ENCODE peak calls at places on chromosomes 12 and 14, in nine cellular contexts. I is esophagus muscularis mucosa, B is OCI-LY7, M is brain microvascular endothelial cell, S is A549, D is uterus, H is tibial artery, T is fibroblast of the aortic adventitia, U is lung. C is an unnamed sample.

GRCh38 chr14:103880334-103880985 is 33.1 kb upstream of the PPP1R13B start:
- DNase-seq in I (peak; percentile 96), B (no peak), M (peak; percentile 15), S (peak; percentile 54), D (peak; percentile 74), H (peak; percentile 89), T (peak; percentile 73), U (peak; percentile 88), C (peak; percentile 86)

GRCh38 chr12:99271071-99271470 is 376.5 kb upstream of the GARIN6 start:
- DNase-seq in I (no peak), B (no peak), M (no peak), S (no peak), D (no peak), H (no peak), T (no peak), U (no peak), C (no peak)

GRCh38 chr14:55373784-55374725 is 37.6 kb downstream of the ATG14 start:
- DNase-seq in I (no peak), B (peak; percentile 5), M (no peak), S (no peak), D (no peak), H (no peak), T (peak; percentile 20), U (no peak), C (no peak)

GRCh38 chr14:66234411-66234810 is 251.8 kb upstream of the CCDC196 start:
- DNase-seq in I (no peak), B (no peak), M (no peak), S (no peak), D (no peak), H (no peak), T (no peak), U (no peak), C (no peak)

GRCh38 chr14:93537962-93538361 is 107.2 kb downstream of the UNC79 start:
- DNase-seq in I (no peak), B (no peak), M (no peak), S (no peak), D (no peak), H (no peak), T (no peak), U (no peak), C (no peak)

GRCh38 chr14:54650331-54651017 is 83.5 kb downstream of the SAMD4A start:
- DNase-seq in I (no peak), B (no peak), M (peak; percentile 76), S (peak; percentile 21), D (peak; percentile 35), H (peak; percentile 81), T (peak; percentile 70), U (peak; percentile 40), C (peak; percentile 80)

GRCh38 chr12:110741795-110742717 is 635 bp downstream of the PPP1CC start:
- DNase-seq in I (no peak), B (peak; percentile 57), M (peak; percentile 9), S (no peak), D (no peak), H (no peak), T (peak; percentile 40), U (no peak), C (no peak)

GRCh38 chr12:124007810-124008570 is 35.0 kb downstream of the ZNF664 start:
- DNase-seq in I (no peak), B (no peak), M (no peak), S (no peak), D (no peak), H (no peak), T (no peak), U (no peak), C (peak; percentile 40)

GRCh38 chr12:27511031-27511722 is 12.8 kb upstream of the PPFIBP1 start:
- DNase-seq in I (no peak), B (no peak), M (no peak), S (no peak), D (no peak), H (no peak), T (peak; percentile 97), U (no peak), C (peak; percentile 21)

GRCh38 chr14:36241183-36241582 is 64.7 kb upstream of the PTCSC3 start:
- DNase-seq in I (no peak), B (no peak), M (no peak), S (no peak), D (no peak), H (no peak), T (no peak), U (no peak), C (no peak)
- TF ChIP-seq CTCF in I (no peak), B (peak; percentile 52), M (no peak), S (no peak), D (no peak), H (no peak), T (no peak), U (no peak), C (no peak)

GRCh38 chr14:47626151-47627035 is 49.0 kb downstream of the MDGA2 start:
- DNase-seq in I (no peak), B (no peak), M (no peak), S (no peak), D (no peak), H (no peak), T (no peak), U (no peak), C (no peak)
- H3K4me3 ChIP-seq in I (no peak overlapping the region), B (no peak overlapping the region), M (no peak overlapping the region), S (no peak overlapping the region), D (no peak overlapping the region), H (no peak overlapping the region), T (no peak overlapping the region), U (no peak overlapping the region), C (no peak overlapping the region)

GRCh38 chr12:130281157-130281799 is 56.4 kb upstream of the PIWIL1 start:
- DNase-seq in I (no peak), B (no peak), M (no peak), S (peak; percentile 25), D (peak; percentile 50), H (no peak), T (no peak), U (no peak), C (peak; percentile 11)
- TF ChIP-seq CTCF in I (peak; percentile 91), B (peak; percentile 64), M (peak; percentile 57), S (peak; percentile 44), D (peak; percentile 54), H (peak; percentile 65), T (peak; percentile 21), U (peak; percentile 8), C (peak; percentile 66)

GRCh38 chr12:12720637-12721250 is 3.6 kb downstream of the CDKN1B start:
- DNase-seq in I (peak; percentile 26), B (no peak), M (no peak), S (no peak), D (no peak), H (no peak), T (peak; percentile 24), U (no peak), C (no peak)
- H3K4me3 ChIP-seq in I (peak overlapping the region; percentile 75), B (peak overlapping the region; percentile 88), M (peak overlapping the region; percentile 27), S (peak overlapping the region; percentile 87), D (peak overlapping the region; percentile 98), H (peak overlapping the region; percentile 99), T (peak overlapping the region; percentile 42), U (no peak overlapping the region), C (peak overlapping the region; percentile 92)

DNA sequence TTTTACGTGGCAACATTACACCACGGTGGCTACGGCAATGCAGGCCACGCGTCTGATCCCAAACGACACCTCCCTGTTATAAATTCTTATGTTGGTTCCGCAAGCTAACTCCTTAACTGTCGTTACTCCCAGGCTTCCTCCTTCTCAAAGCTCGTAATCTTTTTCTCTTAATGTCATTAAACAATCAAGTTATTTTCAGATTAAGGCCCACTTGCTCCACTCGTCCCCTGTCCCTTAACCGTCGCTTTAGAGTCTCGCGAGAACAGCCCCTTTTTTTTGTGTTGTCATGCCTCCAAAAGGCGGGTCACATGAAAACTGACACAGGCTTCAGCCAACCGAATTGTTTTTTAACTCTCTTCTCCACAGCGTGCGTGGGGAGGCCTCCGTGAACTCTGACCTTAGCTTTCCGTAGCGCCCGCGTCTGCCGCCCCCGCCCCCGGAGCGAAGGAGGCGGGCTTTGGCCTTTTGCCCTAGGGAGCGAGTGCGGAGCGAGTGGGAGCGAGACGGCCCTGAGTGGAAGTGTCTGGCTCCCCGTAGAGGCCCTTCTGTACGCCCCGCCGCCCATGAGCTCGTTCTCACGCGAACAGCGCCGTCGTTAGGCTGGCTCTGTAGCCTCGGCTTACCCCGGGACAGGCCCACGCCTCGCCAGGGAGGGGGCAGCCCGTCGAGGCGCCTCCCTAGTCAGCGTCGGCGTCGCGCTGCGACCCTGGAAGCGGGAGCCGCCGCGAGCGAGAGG is at the start of gene CAND1:
- DNase-seq in I (peak; percentile 100), B (peak; percentile 99), M (peak; percentile 98), S (peak; percentile 95), D (peak; percentile 99), H (peak; percentile 96), T (peak; percentile 100), U (peak; percentile 97), C (peak; percentile 99)
- TF ChIP-seq CTCF in I (no peak), B (peak; percentile 12), M (no peak), S (peak; percentile 6), D (peak; percentile 15), H (no peak), T (no peak), U (no peak), C (no peak)

DNA sequence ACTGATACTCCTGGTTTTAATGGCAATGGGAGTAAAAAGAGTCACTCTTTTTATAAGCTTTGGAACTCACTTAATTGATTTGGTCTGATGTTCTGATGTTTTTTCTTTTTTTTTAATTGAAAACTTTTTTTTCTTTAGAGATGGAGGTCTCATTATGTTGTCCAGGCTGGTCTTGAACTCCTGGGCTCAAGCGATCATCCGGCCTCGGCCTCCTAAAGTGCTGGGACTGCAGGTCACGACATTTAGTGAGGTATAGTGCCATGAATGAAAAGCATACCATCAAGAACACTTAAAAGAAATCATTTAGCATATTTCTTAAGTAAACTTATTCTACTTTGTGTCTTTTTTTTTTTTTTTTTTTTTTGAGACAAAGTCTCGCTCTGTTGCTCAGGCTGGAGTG is 12.7 kb upstream of the EID3 start:
- DNase-seq in I (no peak), B (no peak), M (no peak), S (no peak), D (no peak), H (no peak), T (peak; percentile 39), U (no peak), C (no peak)
- H3K4me3 ChIP-seq in I (no peak overlapping the region), B (no peak overlapping the region), M (no peak overlapping the region), S (peak overlapping the region; percentile 68), D (no peak overlapping the region), H (peak overlapping the region; percentile 74), T (peak overlapping the region; percentile 97), U (no peak overlapping the region), C (peak overlapping the region; percentile 17)

GRCh38 chr12:107417004-107417403 is 268.6 kb upstream of the PWP1 start:
- DNase-seq in I (no peak), B (no peak), M (no peak), S (no peak), D (no peak), H (no peak), T (no peak), U (no peak), C (no peak)
- TF ChIP-seq CTCF in I (no peak), B (no peak), M (no peak), S (no peak), D (no peak), H (no peak), T (no peak), U (no peak), C (no peak)

C was measured in foreskin fibroblast.